ENCODE peak calls at places on chromosome 7, in seven cellular contexts. D is cardiac muscle cell; H is adrenal gland; V is tibial artery; S is CD4-positive, CD25-positive, alpha-beta regulatory T cell; A is CD4-positive, alpha-beta memory T cell; I is mucosa of descending colon. B is an unnamed sample. For H3K9me3, H3K36me3 and H3K4me1, the result is how much of the 10 kb centered on the place peaks cover.

GRCh38 chr7:127683776-127684681 is 32.0 kb downstream of the SND1 start:
- DNase-seq in D (no peak), H (no peak), V (no peak), S (no peak), A (no peak), I (no peak), B (no peak)

GRCh38 chr7:139745330-139746143 is 32.3 kb downstream of the HIPK2 start:
- DNase-seq in D (no peak), H (no peak), V (no peak), S (no peak), A (no peak), I (no peak), B (no peak)

GRCh38 chr7:71486856-71487628 is 355.1 kb downstream of the GALNT17 start:
- DNase-seq in D (no peak), H (no peak), V (peak), S (no peak), A (no peak), I (peak), B (no peak)

GRCh38 chr7:127983804-127984332 is 47.4 kb downstream of the LRRC4 start:
- DNase-seq in D (no peak), H (no peak), V (no peak), S (no peak), A (no peak), I (no peak), B (no peak)

GRCh38 chr7:108142180-108142579 is 12.0 kb upstream of the LAMB4 start:
- DNase-seq in D (no peak), H (no peak), V (no peak), S (no peak), A (no peak), I (no peak), B (no peak)

GRCh38 chr7:22934023-22934422 is 79.9 kb downstream of the HYCC1 start:
- DNase-seq in D (no peak), H (no peak), V (no peak), S (no peak), A (no peak), I (no peak), B (no peak)

GRCh38 chr7:40105879-40106473 is 28.4 kb downstream of the MPLKIP start:
- DNase-seq in D (no peak), H (no peak), V (no peak), S (no peak), A (no peak), I (no peak), B (no peak)

GRCh38 chr7:39937366-39938153 is 12.5 kb upstream of the CDK13 start:
- DNase-seq in D (no peak), H (no peak), V (no peak), S (no peak), A (no peak), I (no peak), B (no peak)

GRCh38 chr7:113197274-113197673 is 78.9 kb upstream of the SMIM30 start:
- DNase-seq in D (no peak), H (no peak), V (no peak), S (no peak), A (no peak), I (no peak), B (no peak)

GRCh38 chr7:46133076-46133475 is 212.0 kb upstream of the IGFBP3 start:
- DNase-seq in D (no peak), H (no peak), V (no peak), S (no peak), A (no peak), I (no peak), B (no peak)

GRCh38 chr7:15963206-15963605 is 276.7 kb upstream of the MEOX2 start:
- DNase-seq in D (no peak), H (no peak), V (no peak), S (no peak), A (no peak), I (no peak), B (no peak)

GRCh38 chr7:22251906-22252495 is 105.0 kb downstream of the RAPGEF5 start:
- DNase-seq in D (peak), H (no peak), V (no peak), S (no peak), A (no peak), I (no peak), B (no peak)

GRCh38 chr7:75920431-75921161 is 5.6 kb downstream of the POR start:
- DNase-seq in D (no peak), H (peak), V (no peak), S (peak), A (peak), I (peak), B (no peak)

GRCh38 chr7:6495597-6496262 is 48.0 kb upstream of the DAGLB start:
- DNase-seq in D (no peak), H (no peak), V (no peak), S (no peak), A (no peak), I (no peak), B (no peak)

GRCh38 chr7:135260930-135261721 is 27.5 kb downstream of the STRA8 start:
- DNase-seq in D (peak), H (no peak), V (no peak), S (no peak), A (no peak), I (no peak), B (no peak)

GRCh38 chr7:112708236-112708635 is 82.0 kb downstream of the TMEM168 start:
- DNase-seq in D (no peak), H (no peak), V (no peak), S (no peak), A (no peak), I (no peak), B (no peak)

GRCh38 chr7:142859829-142860228 is 5.0 kb downstream of the EPHB6 start:
- DNase-seq in D (no peak), H (no peak), V (peak), S (no peak), A (no peak), I (peak), B (no peak)

DNA sequence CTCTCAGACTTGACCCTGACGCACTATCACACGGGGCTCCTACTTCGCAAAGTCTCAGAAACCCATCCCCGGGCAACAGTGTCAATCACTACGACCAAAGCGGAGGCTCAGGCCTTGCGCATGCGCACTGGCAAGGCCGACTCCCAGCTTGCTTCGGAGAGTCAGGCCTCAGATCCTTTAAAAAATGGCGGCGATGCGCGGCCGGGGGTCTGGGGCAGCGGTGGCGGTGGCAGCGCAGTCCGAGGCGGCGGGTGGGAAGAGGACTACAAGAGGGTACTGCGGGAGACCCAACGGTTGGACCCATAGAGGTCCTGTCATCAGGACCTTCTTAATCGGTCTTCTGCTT is 196.9 kb downstream of the ZNF716 start:
- DNase-seq in D (no peak), H (no peak), V (no peak), S (no peak), A (no peak), I (no peak), B (no peak)
- H3K9me3 ChIP-seq in D (under half), H (under half), V (under half), S (under half), A (under half), I (half or more), B (under half)

GRCh38 chr7:137885623-137886022 is 38.8 kb upstream of the DGKI start:
- DNase-seq in D (no peak), H (no peak), V (no peak), S (no peak), A (no peak), I (no peak), B (no peak)
- H3K36me3 ChIP-seq in D (under half), H (half or more), V (under half), S (half or more), A (under half), I (under half), B (under half)

GRCh38 chr7:116212859-116213258 is 2.5 kb downstream of the TES start:
- DNase-seq in D (no peak), H (no peak), V (no peak), S (no peak), A (no peak), I (no peak), B (no peak)
- H3K4me1 ChIP-seq in D (under half), H (under half), V (under half), S (half or more), A (half or more), I (under half), B (half or more)

GRCh38 chr7:14582010-14582409 is 320.5 kb downstream of the DGKB start:
- DNase-seq in D (no peak), H (no peak), V (no peak), S (no peak), A (no peak), I (no peak), B (no peak)
- H3K9me3 ChIP-seq in D (under half), H (under half), V (under half), S (under half), A (under half), I (under half), B (under half)

GRCh38 chr7:44080118-44080517 is 2.2 kb downstream of the POLM start:
- DNase-seq in D (no peak), H (no peak), V (no peak), S (no peak), A (no peak), I (no peak), B (no peak)
- H3K36me3 ChIP-seq in D (under half), H (half or more), V (under half), S (half or more), A (under half), I (under half), B (under half)

DNA sequence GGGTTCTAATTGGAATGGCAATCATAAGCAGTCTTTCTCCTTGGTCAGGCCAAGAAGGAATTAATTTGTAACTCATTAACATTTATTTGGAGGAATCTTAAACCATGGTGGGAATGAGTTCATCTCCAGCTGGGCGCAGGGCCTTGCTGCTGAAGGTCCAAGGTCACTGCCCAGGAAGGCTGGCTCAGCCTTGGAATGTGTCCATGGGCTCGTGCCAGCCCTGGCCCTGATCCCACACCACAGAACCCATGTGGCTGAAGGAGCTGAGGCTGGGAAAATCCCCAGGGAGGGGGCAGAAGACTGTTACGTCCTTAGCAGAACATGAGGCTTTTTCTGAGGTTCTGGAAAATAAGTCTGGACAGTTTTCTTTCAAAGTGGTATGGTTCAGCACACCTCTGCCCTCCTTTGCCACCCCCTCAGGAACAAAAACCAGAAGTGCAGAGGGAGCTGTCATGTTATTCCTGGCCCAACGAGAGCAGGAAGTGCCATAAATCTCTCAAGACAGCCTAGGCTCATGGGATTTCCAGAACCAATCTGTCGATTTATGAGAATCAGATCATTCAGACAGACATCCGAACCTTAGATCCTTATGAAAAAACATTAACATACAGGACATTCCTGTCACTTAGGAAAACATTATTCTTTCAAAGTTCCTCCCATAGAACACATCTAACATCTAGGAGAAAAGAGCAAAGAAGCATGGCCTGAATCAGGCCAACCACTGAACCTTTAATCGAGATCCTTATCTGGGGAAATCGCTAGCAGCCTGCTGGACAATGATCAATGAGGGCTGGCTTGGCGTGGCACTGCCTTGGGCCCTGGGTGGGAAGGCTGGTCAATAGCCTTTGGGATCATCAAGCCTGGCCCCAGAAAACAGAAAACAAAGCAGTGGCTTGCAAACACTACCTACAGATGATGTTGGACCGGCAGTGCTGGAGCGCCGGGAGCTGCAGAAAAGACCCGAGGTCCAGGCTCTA is 134.3 kb downstream of the TAX1BP1 start:
- DNase-seq in D (no peak), H (peak), V (peak), S (no peak), A (no peak), I (peak), B (no peak)
- H3K4me1 ChIP-seq in D (under half), H (under half), V (under half), S (under half), A (under half), I (under half), B (under half)

DNA sequence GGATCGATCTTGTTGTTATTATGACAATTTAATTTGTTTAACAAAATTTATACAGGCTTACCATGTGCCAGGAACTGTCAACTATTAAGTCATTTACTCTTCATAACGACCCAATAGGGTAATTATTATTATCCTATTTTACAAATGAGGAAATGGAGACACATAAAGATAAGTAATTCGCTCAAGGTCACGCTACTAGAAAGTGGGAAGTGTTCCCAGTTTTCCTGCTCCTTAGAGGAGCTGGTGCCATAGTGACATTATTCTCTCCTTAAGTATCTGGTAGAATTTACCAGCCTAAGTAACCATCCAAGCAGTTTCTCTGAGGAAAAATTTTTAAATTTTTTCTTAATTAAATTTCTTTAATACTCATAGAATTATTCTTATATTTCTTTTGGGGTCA is 360.9 kb upstream of the RNF32 start:
- DNase-seq in D (no peak), H (peak), V (no peak), S (no peak), A (no peak), I (no peak), B (no peak)
- H3K9me3 ChIP-seq in D (under half), H (under half), V (under half), S (under half), A (under half), I (under half), B (under half)

DNA sequence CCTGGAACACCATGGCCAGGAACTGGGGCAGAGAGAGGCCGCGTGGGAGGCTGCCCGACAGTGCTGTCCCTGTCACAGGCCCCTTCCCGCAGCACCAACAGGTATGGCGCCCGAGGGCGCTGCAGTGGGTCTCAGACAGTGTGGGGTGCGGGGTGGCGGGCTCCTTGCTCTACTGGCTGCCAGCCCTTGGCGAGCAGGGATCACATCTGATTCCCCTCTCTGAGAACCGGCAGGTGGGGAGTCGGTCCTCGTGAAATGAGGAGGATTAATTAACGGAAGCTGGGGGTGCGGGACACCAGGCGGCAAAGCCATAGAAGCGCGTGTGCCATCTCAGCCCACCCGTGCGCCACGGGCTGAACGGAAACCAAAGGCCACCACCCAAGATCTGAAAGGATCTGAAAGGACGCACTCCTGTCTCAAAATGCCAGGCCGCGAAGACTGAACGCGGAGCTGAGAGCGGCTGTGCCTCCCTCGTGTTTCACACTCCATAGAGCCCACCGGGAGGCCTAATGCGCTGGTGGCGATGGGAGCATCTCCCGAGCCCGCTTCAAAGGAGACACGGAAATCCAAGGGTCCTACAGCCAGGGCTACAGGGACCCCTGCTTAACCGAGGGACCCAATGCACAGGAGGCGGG is 6.8 kb downstream of the INTS1 start:
- DNase-seq in D (no peak), H (no peak), V (no peak), S (no peak), A (no peak), I (no peak), B (no peak)
- H3K36me3 ChIP-seq in D (under half), H (half or more), V (half or more), S (half or more), A (under half), I (under half), B (under half)

DNA sequence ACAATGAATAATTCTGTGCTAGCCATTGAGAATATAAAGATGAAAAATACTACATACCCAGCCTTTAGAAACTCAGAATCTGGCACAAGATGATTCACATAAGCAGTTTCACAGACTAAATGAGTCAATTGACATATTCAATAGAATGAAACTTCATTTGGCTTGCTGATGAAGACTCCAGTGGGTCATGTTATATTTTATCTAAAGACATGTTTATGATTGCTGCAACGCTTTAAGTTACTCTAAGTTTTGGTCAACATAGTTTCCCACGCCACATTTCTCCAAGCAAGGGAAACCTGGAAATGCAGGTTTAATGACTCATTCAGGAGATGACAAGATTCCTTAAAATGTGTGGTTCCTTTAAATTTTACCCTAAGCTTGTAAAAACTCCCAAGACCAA is 6.8 kb downstream of the SEMA3A start:
- DNase-seq in D (no peak), H (no peak), V (no peak), S (no peak), A (no peak), I (no peak), B (no peak)
- H3K4me1 ChIP-seq in D (under half), H (under half), V (under half), S (under half), A (under half), I (under half), B (under half)